ENCODE peak calls at places on chromosomes 2 and 18, in seven cellular contexts. N, U, M, K, O, V and A are unnamed samples.

GRCh38 chr2:37798315-37799005 is 126.6 kb upstream of the RMDN2 start:
- DNase-seq in K (no peak), M (no peak), V (no peak), N (no peak), O (peak), U (no peak), A (no peak)

GRCh38 chr2:135709992-135710391 is 31.7 kb upstream of the UBXN4 start:
- DNase-seq in K (no peak), N (no peak), U (peak), O (peak), V (peak), M (peak), A (peak)

GRCh38 chr2:89767581-89768435 is 1076.3 kb downstream of the RPIA start:
- DNase-seq in O (no peak), K (no peak), N (no peak), U (no peak), M (no peak), V (no peak), A (no peak)

GRCh38 chr2:20167356-20167755 is 57.6 kb downstream of the SDC1 start:
- DNase-seq in M (no peak), U (no peak), N (no peak), V (no peak), O (no peak), K (peak), A (no peak)

GRCh38 chr2:45849491-45850283 is 198.2 kb downstream of the PRKCE start:
- DNase-seq in O (peak), N (no peak), V (no peak), U (no peak), K (no peak), M (peak), A (peak)

GRCh38 chr2:220434365-220434764 is 806.9 kb downstream of the SLC4A3 start:
- DNase-seq in V (no peak), M (peak), U (no peak), K (no peak), O (peak), N (no peak), A (no peak)

GRCh38 chr2:177758591-177759371 is 313.8 kb downstream of the PDE11A start:
- DNase-seq in V (peak), U (peak), O (peak), M (peak), K (peak), N (peak), A (peak)

GRCh38 chr2:83991992-83992391 is 467.1 kb downstream of the SUCLG1 start:
- DNase-seq in O (no peak), U (no peak), N (no peak), M (no peak), K (no peak), V (peak), A (peak)

GRCh38 chr2:197297262-197297661 is 13.3 kb downstream of the ANKRD44 start:
- DNase-seq in U (no peak), N (no peak), O (no peak), K (no peak), M (no peak), V (no peak), A (no peak)

GRCh38 chr2:43441195-43441594 is 154.6 kb downstream of the THADA start:
- DNase-seq in V (no peak), M (no peak), U (no peak), O (no peak), K (no peak), N (no peak), A (no peak)

GRCh38 chr2:43104763-43105162 is 121.6 kb downstream of the ZFP36L2 start:
- DNase-seq in K (no peak), M (no peak), N (no peak), V (no peak), U (no peak), O (no peak), A (no peak)

GRCh38 chr2:235143789-235144188 is 192.0 kb downstream of the SH3BP4 start:
- DNase-seq in U (no peak), V (no peak), N (no peak), K (no peak), M (no peak), O (no peak), A (no peak)

GRCh38 chr2:26776195-26776594 is 9.7 kb upstream of the CENPA start:
- DNase-seq in N (no peak), U (no peak), K (no peak), O (no peak), M (no peak), V (no peak), A (no peak)

GRCh38 chr2:54572636-54573531 is 116.8 kb downstream of the SPTBN1 start:
- DNase-seq in U (no peak), K (no peak), N (no peak), V (no peak), O (peak), M (peak), A (peak)

GRCh38 chr2:79622508-79622907 is 109.7 kb downstream of the CTNNA2 start:
- DNase-seq in N (no peak), V (no peak), O (peak), U (no peak), M (peak), K (no peak), A (no peak)

GRCh38 chr2:233449071-233449901 is 95.0 kb downstream of the DGKD start:
- DNase-seq in K (peak), U (peak), N (peak), V (peak), M (peak), O (peak), A (no peak)

GRCh38 chr2:10267036-10267435 is 35.7 kb upstream of the HPCAL1 start:
- DNase-seq in M (no peak), K (no peak), V (no peak), O (no peak), U (no peak), N (no peak), A (no peak)

GRCh38 chr2:66507673-66508127 is 72.8 kb downstream of the MEIS1 start:
- DNase-seq in N (peak), M (peak), O (no peak), V (peak), U (peak), K (peak), A (no peak)

GRCh38 chr18:42545825-42546224 is 569.7 kb downstream of the RIT2 start:
- DNase-seq in V (no peak), N (no peak), M (peak), U (no peak), O (peak), K (no peak), A (peak)

GRCh38 chr2:97928591-97928990 is 67.2 kb downstream of the TMEM131 start:
- DNase-seq in O (no peak), V (no peak), N (no peak), K (no peak), M (no peak), U (no peak), A (no peak)

GRCh38 chr2:149828506-149829210 is 241.1 kb upstream of the MMADHC start:
- DNase-seq in V (no peak), O (no peak), U (no peak), M (no peak), K (no peak), N (no peak), A (no peak)

GRCh38 chr18:70522183-70522582 is 233.3 kb downstream of the SOCS6 start:
- DNase-seq in K (no peak), U (no peak), V (no peak), N (no peak), M (no peak), O (no peak), A (no peak)

GRCh38 chr2:179222076-179222475 is 42.6 kb downstream of the SESTD1 start:
- DNase-seq in N (no peak), U (no peak), K (no peak), M (no peak), V (no peak), O (no peak), A (no peak)

GRCh38 chr2:96933528-96933927 is 52.9 kb downstream of the FAM178B start:
- DNase-seq in O (no peak), U (no peak), M (no peak), N (no peak), V (no peak), K (no peak), A (no peak)

GRCh38 chr18:12295389-12296086 is 12.5 kb upstream of the TUBB6 start:
- DNase-seq in M (peak), O (peak), N (no peak), V (no peak), U (no peak), K (no peak), A (no peak)

GRCh38 chr2:217851191-217852020 is 151.4 kb downstream of the TNS1 start:
- DNase-seq in K (no peak), O (peak), U (no peak), M (peak), V (no peak), N (no peak), A (no peak)

GRCh38 chr18:46660955-46661749 is 4.1 kb upstream of the LOXHD1 start:
- DNase-seq in K (peak), M (peak), V (peak), N (no peak), O (peak), U (peak), A (no peak)

GRCh38 chr2:223772363-223772762 is 65.0 kb downstream of the AP1S3 start:
- DNase-seq in U (no peak), M (no peak), O (no peak), N (no peak), K (no peak), V (peak), A (peak)

GRCh38 chr2:170371231-170371630 is 193.3 kb downstream of the MYO3B start:
- DNase-seq in V (peak), N (no peak), U (no peak), O (no peak), K (no peak), M (no peak), A (no peak)

GRCh38 chr2:190551928-190552327 is 17.4 kb upstream of the NEMP2 start:
- DNase-seq in V (peak), N (no peak), O (no peak), K (no peak), M (no peak), U (no peak), A (peak)

GRCh38 chr2:152549428-152549827 is 167.8 kb downstream of the PRPF40A start:
- DNase-seq in M (no peak), K (no peak), U (no peak), V (no peak), N (no peak), O (peak), A (no peak)

GRCh38 chr2:30127016-30127893 is 19.6 kb upstream of the YPEL5 start:
- DNase-seq in V (no peak), N (no peak), K (no peak), M (no peak), O (peak), U (no peak), A (no peak)

GRCh38 chr18:26941608-26942007 is 76.1 kb upstream of the AQP4 start:
- DNase-seq in M (no peak), N (no peak), K (no peak), U (no peak), O (no peak), V (no peak), A (no peak)

GRCh38 chr18:76357585-76358265 is 137.3 kb downstream of the ZNF516 start:
- DNase-seq in M (no peak), U (no peak), O (peak), V (no peak), N (no peak), K (no peak), A (no peak)

GRCh38 chr18:75207298-75208054 is 1.5 kb downstream of the PTGR3 start:
- DNase-seq in V (peak), N (no peak), U (peak), M (peak), O (peak), K (no peak), A (no peak)
- H3K18ac ChIP-seq in V (no peak), N (peak), U (peak), M (peak), O (peak), K (no peak), A (no peak)

DNA sequence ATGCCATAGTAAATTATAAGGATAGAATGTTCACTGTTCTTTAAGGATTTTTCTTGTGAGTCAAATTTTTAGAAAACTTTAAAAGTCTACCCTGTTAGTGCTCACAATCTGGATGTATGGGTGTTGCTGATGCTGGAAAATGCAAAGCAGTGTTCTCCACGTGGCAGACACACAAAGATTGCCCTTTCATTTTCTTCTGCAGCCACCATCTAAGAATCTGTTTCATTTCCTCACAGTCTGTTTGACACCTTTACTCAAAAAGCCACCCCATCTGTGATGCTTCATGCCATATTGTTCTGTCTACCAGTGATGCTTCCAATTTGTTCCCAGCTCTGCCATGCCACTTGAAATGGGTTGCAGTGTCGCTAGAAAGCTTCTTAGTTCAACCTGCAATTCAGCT is 464.2 kb upstream of the UBE2E3 start:
- DNase-seq in O (no peak), U (no peak), M (no peak), K (no peak), V (no peak), N (no peak), A (no peak)
- H2BK120ac ChIP-seq in O (no peak), U (no peak), M (no peak), K (no peak), V (no peak), N (no peak), A (no peak)

GRCh38 chr2:123546348-123546747 is 478.7 kb upstream of the CNTNAP5 start:
- DNase-seq in O (no peak), U (no peak), M (no peak), V (no peak), N (no peak), K (no peak), A (no peak)
- H3K18ac ChIP-seq in O (no peak), U (no peak), M (no peak), V (no peak), N (no peak), K (no peak), A (no peak)

GRCh38 chr2:242012956-242013764 is 143.6 kb downstream of the RTP5 start:
- DNase-seq in U (no peak), N (no peak), O (no peak), M (no peak), V (no peak), K (no peak), A (no peak)

GRCh38 chr2:242013771-242014170 is 144.2 kb downstream of the RTP5 start:
- DNase-seq in K (no peak), M (no peak), N (no peak), U (no peak), V (no peak), O (no peak), A (no peak)

GRCh38 chr2:242011991-242012764 is 142.6 kb downstream of the RTP5 start:
- DNase-seq in U (no peak), N (no peak), O (no peak), K (no peak), V (no peak), M (no peak), A (peak)

GRCh38 chr2:242010567-242011513 is 141.3 kb downstream of the RTP5 start:
- DNase-seq in V (no peak), O (peak), N (no peak), K (no peak), M (no peak), U (no peak), A (peak)

GRCh38 chr2:242011516-242011915 is 142.0 kb downstream of the RTP5 start:
- DNase-seq in N (no peak), M (no peak), U (no peak), V (no peak), K (no peak), O (no peak), A (no peak)
- H2BK120ac ChIP-seq in N (no peak), M (no peak), U (no peak), V (no peak), K (no peak), O (no peak), A (no peak)

GRCh38 chr18:44816449-44816848 is 135.8 kb downstream of the SETBP1 start:
- DNase-seq in K (no peak), M (no peak), N (no peak), O (no peak), U (no peak), V (no peak), A (no peak)

GRCh38 chr18:44813586-44813985 is 132.9 kb downstream of the SETBP1 start:
- DNase-seq in N (no peak), U (no peak), K (no peak), V (no peak), O (no peak), M (no peak), A (no peak)

GRCh38 chr18:44815108-44815507 is 134.4 kb downstream of the SETBP1 start:
- DNase-seq in K (no peak), M (no peak), O (no peak), V (no peak), N (no peak), U (no peak), A (no peak)

GRCh38 chr18:44818148-44818547 is 137.5 kb downstream of the SETBP1 start:
- DNase-seq in U (no peak), M (no peak), N (no peak), O (no peak), K (no peak), V (no peak), A (no peak)

GRCh38 chr18:44816028-44816427 is 135.3 kb downstream of the SETBP1 start:
- DNase-seq in V (no peak), U (peak), N (no peak), O (no peak), M (no peak), K (no peak), A (no peak)
- H3K18ac ChIP-seq in V (no peak), U (no peak), N (no peak), O (no peak), M (no peak), K (no peak), A (no peak)

DNA sequence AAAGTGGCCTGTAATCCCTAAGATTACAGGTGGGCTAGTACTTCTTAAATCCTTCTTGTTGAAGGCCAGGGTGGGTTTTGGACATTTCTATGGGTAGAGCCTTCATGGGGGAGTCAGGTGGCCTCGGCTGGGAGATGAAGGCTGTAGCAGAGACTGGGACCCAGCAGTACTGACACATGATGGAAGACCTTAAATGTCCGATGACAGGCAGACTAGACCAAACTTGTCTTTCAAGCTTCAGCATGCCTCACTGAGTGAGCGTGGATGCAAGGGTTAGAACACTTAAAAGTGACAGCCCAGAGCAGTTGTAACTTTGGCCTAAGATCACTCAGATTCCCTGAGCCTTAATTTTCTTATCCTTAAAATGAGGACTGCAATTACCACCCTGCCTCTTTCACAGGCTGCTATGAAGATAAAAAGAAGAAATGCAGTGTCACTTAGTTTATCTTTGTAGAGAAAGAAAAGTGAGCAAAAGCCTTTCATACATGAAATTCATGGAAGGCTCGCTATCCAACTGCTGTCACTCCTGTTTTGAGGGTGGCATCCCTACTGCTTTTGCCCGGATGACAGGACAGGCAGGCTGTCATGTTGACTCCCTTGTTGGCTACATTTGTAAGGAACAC is 19.5 kb downstream of the PLEK start:
- DNase-seq in U (no peak), V (no peak), K (no peak), O (no peak), M (no peak), N (no peak), A (no peak)
- H2BK120ac ChIP-seq in U (no peak), V (no peak), K (no peak), O (no peak), M (no peak), N (no peak), A (no peak)

GRCh38 chr2:120666433-120666832 is 69.2 kb upstream of the GLI2 start:
- DNase-seq in V (no peak), U (no peak), K (no peak), N (no peak), M (no peak), O (no peak), A (no peak)
- H3K18ac ChIP-seq in V (no peak), U (no peak), K (no peak), N (no peak), M (no peak), O (no peak), A (no peak)